ENCODE peak calls at places on chromosomes 4 and X, in six cellular contexts. P is AG04449, I is SJCRH30, K is HFF-Myc, T is SJSA1, Q is AG10803. C is an unnamed sample.

GRCh38 chrX:109537324-109537665 is 651 bp downstream of the NXT2 start:
- DNase-seq in P (no peak), I (no peak), K (peak), T (no peak), Q (peak), C (peak)

GRCh38 chrX:134692990-134693389 is 34.7 kb upstream of the PLAC1 start:
- DNase-seq in P (no peak), I (no peak), K (no peak), T (no peak), Q (peak), C (no peak)

GRCh38 chr4:107247738-107248137 is 211.6 kb upstream of the DKK2 start:
- DNase-seq in P (no peak), I (no peak), K (no peak), T (no peak), Q (peak), C (no peak)

GRCh38 chr4:128299848-128300247 is 12.2 kb upstream of the PGRMC2 start:
- DNase-seq in P (no peak), I (no peak), K (no peak), T (no peak), Q (no peak), C (no peak)

GRCh38 chr4:48109413-48110263 is 24.4 kb downstream of the TXK start:
- DNase-seq in P (no peak), I (peak), K (peak), T (no peak), Q (peak), C (peak)

GRCh38 chrX:120380699-120381098 is 18.8 kb downstream of the ATP1B4 start:
- DNase-seq in P (no peak), I (no peak), K (no peak), T (no peak), Q (peak), C (peak)

GRCh38 chr4:28388471-28388870 is 1527.8 kb downstream of the STIM2 start:
- DNase-seq in P (no peak), I (no peak), K (no peak), T (no peak), Q (peak), C (no peak)

GRCh38 chr4:825063-825968 is 613 bp downstream of the CPLX1 start:
- DNase-seq in P (no peak), I (no peak), K (no peak), T (no peak), Q (no peak), C (no peak)

GRCh38 chr4:120816385-120816784 is 106.1 kb downstream of the PRDM5 start:
- DNase-seq in P (no peak), I (no peak), K (no peak), T (no peak), Q (peak), C (no peak)

GRCh38 chr4:109113511-109113910 is 188.9 kb downstream of the COL25A1 start:
- DNase-seq in P (peak), I (no peak), K (peak), T (no peak), Q (peak), C (no peak)

GRCh38 chrX:41666251-41666650 is 22.5 kb upstream of the GPR34 start:
- DNase-seq in P (no peak), I (no peak), K (no peak), T (no peak), Q (peak), C (no peak)

GRCh38 chr4:79917246-79917645 is 155.8 kb downstream of the ANTXR2 start:
- DNase-seq in P (peak), I (peak), K (peak), T (peak), Q (peak), C (peak)

DNA sequence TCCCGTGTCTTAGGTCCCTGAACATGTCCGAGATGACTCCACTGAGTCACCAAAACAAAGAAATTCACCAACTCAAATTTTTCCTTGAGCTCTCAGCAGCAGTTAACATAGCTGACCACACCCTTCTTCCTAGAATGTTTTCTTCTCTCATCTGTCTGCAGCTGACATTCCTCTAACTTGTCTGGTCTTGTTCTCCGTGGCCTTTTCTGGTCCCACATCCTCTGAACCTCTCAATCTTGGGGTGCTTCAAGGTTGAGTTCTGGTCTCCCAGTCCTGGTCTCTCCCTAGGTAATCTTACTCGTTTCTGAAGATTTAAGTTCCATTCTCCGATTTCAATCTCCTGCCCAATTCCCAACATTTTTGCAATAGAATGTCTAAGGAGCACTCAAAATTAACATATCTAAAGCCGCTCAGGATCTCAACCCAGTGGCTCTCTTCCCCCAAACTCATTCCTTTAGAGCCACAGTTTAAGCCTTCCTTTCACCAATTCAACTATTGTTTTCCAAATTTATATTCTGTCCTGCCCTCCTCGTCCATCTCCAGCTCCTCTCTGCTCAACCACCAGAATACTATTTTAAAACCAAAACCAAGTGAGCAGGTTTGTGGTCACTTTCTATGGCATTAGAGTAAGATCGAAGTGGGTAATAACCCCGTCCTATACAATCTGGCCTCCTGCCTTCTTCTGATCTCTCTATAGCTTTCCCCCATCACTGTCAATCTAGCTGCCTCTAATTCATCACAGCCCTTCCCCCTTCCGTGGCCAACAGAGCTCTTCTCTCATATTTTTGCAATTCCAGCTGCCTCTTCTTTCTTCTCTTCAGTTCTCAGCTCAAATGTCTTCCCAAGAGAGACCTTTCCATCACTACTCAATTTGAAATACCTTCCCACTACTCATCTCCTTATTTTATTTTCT is 1.2 kb downstream of the TRIML2 start:
- DNase-seq in P (no peak), I (no peak), K (no peak), T (no peak), Q (peak), C (no peak)
- H3K4me3 ChIP-seq in P (no peak), I (no peak), K (no peak), T (no peak), Q (no peak), C (no peak)

DNA sequence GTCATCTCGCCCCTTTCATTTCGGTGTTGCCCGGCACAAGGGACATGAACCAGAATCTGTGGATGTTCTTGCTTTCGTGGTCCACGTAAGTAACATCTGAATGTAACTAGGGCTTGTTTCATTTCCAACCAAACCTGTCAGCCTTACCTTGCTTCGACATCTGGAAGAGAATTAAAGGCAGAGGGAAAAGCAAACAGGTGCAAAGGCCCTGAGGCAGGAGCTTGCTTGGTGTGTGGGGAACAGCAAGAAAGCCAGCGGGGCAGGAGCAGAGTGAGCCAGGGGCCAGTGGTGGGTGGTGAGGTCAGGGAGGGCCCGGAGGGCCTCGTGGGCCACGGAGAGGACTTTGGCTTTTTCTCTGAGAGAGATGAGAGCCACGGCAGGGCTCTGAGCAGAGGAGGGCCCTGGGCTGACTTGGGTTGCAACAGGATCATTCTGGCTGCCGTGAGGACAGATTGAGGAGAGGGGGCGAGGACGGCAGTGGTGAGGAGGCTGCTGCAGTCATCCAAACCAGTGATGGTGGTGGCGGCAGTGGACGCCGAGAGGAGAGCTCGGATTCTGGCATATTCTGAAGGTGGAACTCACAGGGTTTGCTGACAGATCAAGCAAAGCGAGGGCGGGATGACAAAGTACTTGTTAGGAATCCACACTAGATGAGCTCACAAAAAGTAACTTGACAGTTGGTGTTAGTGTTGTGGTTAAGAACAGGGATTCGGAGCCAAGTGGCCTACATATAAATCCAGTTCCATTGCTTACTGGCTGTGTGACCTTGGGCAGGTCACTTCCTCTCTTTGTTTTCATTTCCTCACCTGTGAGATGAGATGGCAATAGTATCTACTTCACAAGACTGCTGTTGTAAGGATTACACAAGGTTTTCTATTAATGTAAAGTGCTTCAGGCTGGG is 6.8 kb upstream of the WDR13 start:
- DNase-seq in P (no peak), I (no peak), K (no peak), T (no peak), Q (no peak), C (no peak)
- H3K4me3 ChIP-seq in P (no peak), I (no peak), K (no peak), T (no peak), Q (no peak), C (no peak)

GRCh38 chr4:183588169-183588675 is 70.8 kb downstream of the RWDD4 start:
- DNase-seq in P (no peak), I (no peak), K (no peak), T (no peak), Q (peak), C (no peak)
- H3K4me3 ChIP-seq in P (no peak), I (no peak), K (no peak), T (no peak), Q (peak), C (no peak)

GRCh38 chr4:6472008-6472386 is 417 bp downstream of the PPP2R2C start:
- DNase-seq in P (no peak), I (no peak), K (no peak), T (peak), Q (no peak), C (no peak)
- H3K4me3 ChIP-seq in P (no peak), I (no peak), K (no peak), T (no peak), Q (no peak), C (no peak)

GRCh38 chr4:83108101-83108861 is 6.2 kb downstream of the PLAC8 start:
- DNase-seq in P (no peak), I (no peak), K (no peak), T (no peak), Q (no peak), C (no peak)
- H3K4me3 ChIP-seq in P (no peak), I (no peak), K (no peak), T (no peak), Q (no peak), C (no peak)

GRCh38 chrX:144732588-144732987 is 514.7 kb upstream of the SPANXN1 start:
- DNase-seq in P (no peak), I (no peak), K (no peak), T (no peak), Q (peak), C (no peak)

DNA sequence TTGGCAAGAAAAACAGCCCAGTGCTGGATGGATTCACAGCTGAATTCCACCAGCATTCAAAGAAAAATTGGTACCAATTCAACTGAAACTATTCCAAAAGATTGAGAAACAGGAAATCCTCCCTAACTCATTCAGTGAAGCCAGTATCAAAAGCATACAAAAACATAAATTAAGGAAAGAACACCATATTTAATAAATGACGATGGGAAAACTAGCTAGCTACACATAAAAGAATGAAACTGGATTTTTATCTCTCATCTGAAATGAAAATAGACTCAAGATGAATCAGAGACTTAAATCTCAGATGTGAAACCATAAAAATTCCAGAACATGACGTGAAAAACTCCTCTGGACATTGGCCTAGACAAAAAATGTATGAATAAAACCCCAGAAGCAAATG is 516.8 kb upstream of the SPANXN1 start:
- DNase-seq in P (no peak), I (no peak), K (no peak), T (no peak), Q (peak), C (no peak)
- H3K4me3 ChIP-seq in P (no peak), I (no peak), K (no peak), T (no peak), Q (no peak), C (no peak)